ENCODE peak calls at places on chromosomes 16 and 17, in six cellular contexts. One of them, this sample, is unnamed.
A peak's percentile ranks its signal among the peaks of the same experiment; 100 is the strongest.

GRCh38 chr16:12553191-12553590 is 250.5 kb downstream of the CPPED1 start:
- DNase-seq in AG04450: no peak
- DNase-seq in tibial artery: no peak
- DNase-seq in neural progenitor cell: no peak
- DNase-seq in pancreas: no peak
- DNase-seq in A549: no peak
- DNase-seq in this sample: no peak

GRCh38 chr16:78607465-78607864 is 508.0 kb downstream of the WWOX start:
- DNase-seq in neural progenitor cell: no peak
- DNase-seq in A549: peak; percentile 8
- DNase-seq in AG04450: no peak
- DNase-seq in tibial artery: no peak
- DNase-seq in pancreas: no peak
- DNase-seq in this sample: no peak

GRCh38 chr17:49388290-49388640 is 26.2 kb upstream of the ZNF652 start:
- DNase-seq in tibial artery: no peak
- DNase-seq in AG04450: no peak
- DNase-seq in neural progenitor cell: no peak
- DNase-seq in A549: no peak
- DNase-seq in pancreas: no peak
- DNase-seq in this sample: no peak

GRCh38 chr16:57938936-57939871 is 31.7 kb downstream of the CNGB1 start:
- DNase-seq in tibial artery: peak; percentile 79
- DNase-seq in AG04450: no peak
- DNase-seq in neural progenitor cell: no peak
- DNase-seq in pancreas: peak; percentile 18
- DNase-seq in A549: peak; percentile 36
- DNase-seq in this sample: peak; percentile 79

GRCh38 chr17:13922885-13923284 is 146.4 kb upstream of the COX10 start:
- DNase-seq in A549: no peak
- DNase-seq in AG04450: no peak
- DNase-seq in neural progenitor cell: no peak
- DNase-seq in tibial artery: no peak
- DNase-seq in pancreas: no peak
- DNase-seq in this sample: no peak

GRCh38 chr17:42814633-42815399 is 9.3 kb downstream of the BECN1 start:
- DNase-seq in tibial artery: no peak
- DNase-seq in pancreas: no peak
- DNase-seq in neural progenitor cell: no peak
- DNase-seq in A549: no peak
- DNase-seq in AG04450: no peak
- DNase-seq in this sample: no peak

GRCh38 chr17:61129876-61130275 is 269.8 kb upstream of the TBX2 start:
- DNase-seq in AG04450: no peak
- DNase-seq in A549: no peak
- DNase-seq in tibial artery: no peak
- DNase-seq in pancreas: no peak
- DNase-seq in neural progenitor cell: no peak
- DNase-seq in this sample: no peak

GRCh38 chr17:19386974-19387920 is at the start of gene MFAP4:
- DNase-seq in tibial artery: peak; percentile 92
- DNase-seq in pancreas: no peak
- DNase-seq in A549: no peak
- DNase-seq in AG04450: peak; percentile 88
- DNase-seq in neural progenitor cell: peak; percentile 80
- DNase-seq in this sample: no peak

GRCh38 chr17:50944054-50944901 is 78.1 kb upstream of the TOB1 start:
- DNase-seq in A549: peak; percentile 97
- DNase-seq in tibial artery: peak; percentile 89
- DNase-seq in neural progenitor cell: peak; percentile 75
- DNase-seq in pancreas: peak; percentile 91
- DNase-seq in AG04450: no peak
- DNase-seq in this sample: peak; percentile 81

GRCh38 chr17:63783522-63783921 is 9.6 kb downstream of the DDX42 start:
- DNase-seq in pancreas: no peak
- DNase-seq in AG04450: no peak
- DNase-seq in A549: no peak
- DNase-seq in tibial artery: no peak
- DNase-seq in neural progenitor cell: no peak
- DNase-seq in this sample: no peak

GRCh38 chr17:14775761-14776492 is 475.0 kb downstream of the HS3ST3B1 start:
- DNase-seq in tibial artery: no peak
- DNase-seq in A549: no peak
- DNase-seq in neural progenitor cell: no peak
- DNase-seq in pancreas: no peak
- DNase-seq in AG04450: no peak
- DNase-seq in this sample: no peak

GRCh38 chr17:81966343-81967243 is 5.6 kb upstream of the NOTUM start:
- DNase-seq in neural progenitor cell: peak; percentile 80
- DNase-seq in pancreas: peak; percentile 46
- DNase-seq in A549: no peak
- DNase-seq in tibial artery: no peak
- DNase-seq in AG04450: peak; percentile 26
- DNase-seq in this sample: peak; percentile 39

GRCh38 chr16:69397821-69398521 is 12.2 kb upstream of the TERF2 start:
- DNase-seq in pancreas: peak; percentile 66
- DNase-seq in neural progenitor cell: peak; percentile 76
- DNase-seq in tibial artery: no peak
- DNase-seq in AG04450: no peak
- DNase-seq in A549: peak; percentile 93
- DNase-seq in this sample: no peak
- TF ChIP-seq CTCF in pancreas: peak; percentile 13
- TF ChIP-seq CTCF in neural progenitor cell: peak; percentile 65
- TF ChIP-seq CTCF in tibial artery: peak; percentile 64
- TF ChIP-seq CTCF in AG04450: peak; percentile 72
- TF ChIP-seq CTCF in A549: peak; percentile 70
- TF ChIP-seq CTCF in this sample: peak; percentile 20

GRCh38 chr16:23240994-23241393 is 58.4 kb downstream of the SCNN1G start:
- DNase-seq in tibial artery: no peak
- DNase-seq in AG04450: no peak
- DNase-seq in pancreas: no peak
- DNase-seq in A549: no peak
- DNase-seq in neural progenitor cell: no peak
- DNase-seq in this sample: no peak

GRCh38 chr16:23244122-23244521 is 58.0 kb upstream of the SCNN1B start:
- DNase-seq in tibial artery: no peak
- DNase-seq in A549: no peak
- DNase-seq in neural progenitor cell: no peak
- DNase-seq in pancreas: no peak
- DNase-seq in AG04450: no peak
- DNase-seq in this sample: no peak

GRCh38 chr16:23249830-23250229 is 52.3 kb upstream of the SCNN1B start:
- DNase-seq in neural progenitor cell: no peak
- DNase-seq in pancreas: no peak
- DNase-seq in A549: no peak
- DNase-seq in tibial artery: no peak
- DNase-seq in AG04450: no peak
- DNase-seq in this sample: no peak

GRCh38 chr16:23248261-23249194 is 53.6 kb upstream of the SCNN1B start:
- DNase-seq in A549: no peak
- DNase-seq in pancreas: no peak
- DNase-seq in tibial artery: no peak
- DNase-seq in AG04450: no peak
- DNase-seq in neural progenitor cell: no peak
- DNase-seq in this sample: no peak

GRCh38 chr16:23245268-23245667 is 56.8 kb upstream of the SCNN1B start:
- DNase-seq in A549: no peak
- DNase-seq in tibial artery: peak; percentile 80
- DNase-seq in neural progenitor cell: no peak
- DNase-seq in AG04450: no peak
- DNase-seq in pancreas: no peak
- DNase-seq in this sample: no peak
- H3K27ac ChIP-seq in A549: no peak overlapping the region
- H3K27ac ChIP-seq in tibial artery: peak overlapping the region; percentile 35
- H3K27ac ChIP-seq in neural progenitor cell: no peak overlapping the region
- H3K27ac ChIP-seq in AG04450: no peak overlapping the region
- H3K27ac ChIP-seq in pancreas: no peak overlapping the region
- H3K27ac ChIP-seq in this sample: no peak overlapping the region

DNA sequence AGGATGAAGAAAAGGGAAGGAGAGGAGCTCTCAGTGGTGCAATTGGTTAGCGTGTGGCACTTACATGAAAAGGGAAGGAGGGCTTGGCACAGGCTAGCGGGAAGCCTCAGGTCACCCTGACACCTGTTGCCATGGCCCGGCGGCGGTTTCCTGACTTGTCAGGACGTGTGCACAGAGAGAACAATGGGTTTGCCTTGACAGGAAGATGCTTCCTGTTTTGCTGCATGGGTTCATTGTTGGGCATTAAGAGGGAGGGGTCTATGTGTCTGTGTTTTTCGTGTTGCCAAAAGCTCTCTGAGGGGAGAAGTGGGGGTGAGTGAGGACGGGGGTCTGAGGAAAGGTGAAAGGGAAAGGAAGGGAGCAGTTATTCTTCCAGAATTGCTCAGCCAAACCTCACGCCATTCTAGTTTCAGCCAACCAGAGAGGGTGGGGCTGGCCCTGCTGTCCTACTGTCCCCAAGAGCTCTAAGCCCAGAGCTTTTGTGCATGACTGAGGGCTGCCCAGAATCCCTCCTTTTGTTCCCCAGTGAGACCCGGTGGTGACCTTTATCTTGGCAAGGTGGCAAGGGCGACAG is 17.1 kb upstream of the CCR7 start:
- DNase-seq in AG04450: no peak
- DNase-seq in A549: no peak
- DNase-seq in pancreas: no peak
- DNase-seq in neural progenitor cell: no peak
- DNase-seq in tibial artery: no peak
- DNase-seq in this sample: peak; percentile 47
- H3K4me3 ChIP-seq in AG04450: no peak overlapping the region
- H3K4me3 ChIP-seq in A549: no peak overlapping the region
- H3K4me3 ChIP-seq in pancreas: no peak overlapping the region
- H3K4me3 ChIP-seq in neural progenitor cell: no peak overlapping the region
- H3K4me3 ChIP-seq in tibial artery: no peak overlapping the region
- H3K4me3 ChIP-seq in this sample: no peak overlapping the region

GRCh38 chr16:4315185-4316102 is at the start of gene GLIS2:
- DNase-seq in AG04450: no peak
- DNase-seq in tibial artery: peak; percentile 89
- DNase-seq in A549: peak; percentile 89
- DNase-seq in neural progenitor cell: peak; percentile 94
- DNase-seq in pancreas: peak; percentile 73
- DNase-seq in this sample: peak; percentile 75

GRCh38 chr16:4316732-4317461 is 1.0 kb downstream of the GLIS2 start:
- DNase-seq in tibial artery: peak; percentile 95
- DNase-seq in pancreas: peak; percentile 84
- DNase-seq in A549: peak; percentile 81
- DNase-seq in neural progenitor cell: no peak
- DNase-seq in AG04450: no peak
- DNase-seq in this sample: peak; percentile 75

GRCh38 chr16:4314532-4315184 is 1.2 kb upstream of the GLIS2 start:
- DNase-seq in A549: peak; percentile 94
- DNase-seq in pancreas: peak; percentile 58
- DNase-seq in tibial artery: peak; percentile 74
- DNase-seq in AG04450: no peak
- DNase-seq in neural progenitor cell: peak; percentile 55
- DNase-seq in this sample: no peak

GRCh38 chr16:4316103-4316731 is 350 bp downstream of the GLIS2 start:
- DNase-seq in AG04450: no peak
- DNase-seq in pancreas: no peak
- DNase-seq in tibial artery: no peak
- DNase-seq in neural progenitor cell: peak; percentile 68
- DNase-seq in A549: no peak
- DNase-seq in this sample: no peak

GRCh38 chr16:4313563-4314531 is 2.0 kb upstream of the GLIS2 start:
- DNase-seq in tibial artery: no peak
- DNase-seq in AG04450: no peak
- DNase-seq in A549: peak; percentile 95
- DNase-seq in neural progenitor cell: peak; percentile 86
- DNase-seq in pancreas: peak; percentile 92
- DNase-seq in this sample: peak; percentile 76
- TF ChIP-seq CTCF in tibial artery: peak; percentile 43
- TF ChIP-seq CTCF in AG04450: peak; percentile 51
- TF ChIP-seq CTCF in A549: peak; percentile 91
- TF ChIP-seq CTCF in neural progenitor cell: peak; percentile 83
- TF ChIP-seq CTCF in pancreas: peak; percentile 69
- TF ChIP-seq CTCF in this sample: peak; percentile 23

GRCh38 chr16:70764632-70765031 is 36.3 kb downstream of the VAC14 start:
- DNase-seq in pancreas: no peak
- DNase-seq in neural progenitor cell: no peak
- DNase-seq in tibial artery: no peak
- DNase-seq in A549: no peak
- DNase-seq in AG04450: no peak
- DNase-seq in this sample: no peak
- H3K27ac ChIP-seq in pancreas: no peak overlapping the region
- H3K27ac ChIP-seq in neural progenitor cell: no peak overlapping the region
- H3K27ac ChIP-seq in tibial artery: no peak overlapping the region
- H3K27ac ChIP-seq in A549: no peak overlapping the region
- H3K27ac ChIP-seq in AG04450: no peak overlapping the region
- H3K27ac ChIP-seq in this sample: no peak overlapping the region

DNA sequence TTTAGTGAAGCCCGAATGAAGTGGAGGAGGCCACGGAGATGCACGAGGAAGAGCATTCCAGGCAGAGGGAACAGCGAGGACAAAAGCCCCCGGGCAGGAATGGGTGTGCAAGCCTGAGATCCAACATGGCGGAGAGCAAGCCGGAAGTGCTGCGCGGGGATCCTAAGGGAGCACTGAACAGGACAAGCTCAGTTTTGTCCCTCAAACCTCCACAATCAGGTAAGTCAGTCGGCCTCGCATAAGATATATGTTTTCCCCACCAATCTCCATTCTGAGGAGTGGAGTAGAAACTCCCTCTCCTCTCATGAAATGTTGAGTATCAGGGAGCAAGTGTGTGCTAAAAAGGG is 32.9 kb upstream of the USP22 start:
- DNase-seq in AG04450: no peak
- DNase-seq in tibial artery: no peak
- DNase-seq in A549: no peak
- DNase-seq in neural progenitor cell: no peak
- DNase-seq in pancreas: no peak
- DNase-seq in this sample: no peak
- H3K4me3 ChIP-seq in AG04450: no peak overlapping the region
- H3K4me3 ChIP-seq in tibial artery: no peak overlapping the region
- H3K4me3 ChIP-seq in A549: no peak overlapping the region
- H3K4me3 ChIP-seq in neural progenitor cell: no peak overlapping the region
- H3K4me3 ChIP-seq in pancreas: no peak overlapping the region
- H3K4me3 ChIP-seq in this sample: no peak overlapping the region

GRCh38 chr16:85142129-85142513 is 29.8 kb upstream of the CIBAR2 start:
- DNase-seq in neural progenitor cell: no peak
- DNase-seq in AG04450: no peak
- DNase-seq in pancreas: no peak
- DNase-seq in A549: no peak
- DNase-seq in tibial artery: no peak
- DNase-seq in this sample: no peak

GRCh38 chr16:85144026-85144915 is 32.0 kb upstream of the CIBAR2 start:
- DNase-seq in pancreas: no peak
- DNase-seq in neural progenitor cell: no peak
- DNase-seq in tibial artery: no peak
- DNase-seq in AG04450: no peak
- DNase-seq in A549: no peak
- DNase-seq in this sample: no peak

GRCh38 chr16:85141491-85142128 is 29.3 kb upstream of the CIBAR2 start:
- DNase-seq in tibial artery: peak; percentile 67
- DNase-seq in AG04450: no peak
- DNase-seq in neural progenitor cell: no peak
- DNase-seq in A549: no peak
- DNase-seq in pancreas: no peak
- DNase-seq in this sample: no peak

GRCh38 chr16:85140455-85141012 is 28.3 kb upstream of the CIBAR2 start:
- DNase-seq in AG04450: no peak
- DNase-seq in neural progenitor cell: no peak
- DNase-seq in A549: no peak
- DNase-seq in tibial artery: no peak
- DNase-seq in pancreas: no peak
- DNase-seq in this sample: no peak

GRCh38 chr16:85142771-85143211 is 30.5 kb upstream of the CIBAR2 start:
- DNase-seq in pancreas: no peak
- DNase-seq in AG04450: no peak
- DNase-seq in tibial artery: no peak
- DNase-seq in A549: no peak
- DNase-seq in neural progenitor cell: no peak
- DNase-seq in this sample: no peak
- TF ChIP-seq CTCF in pancreas: no peak
- TF ChIP-seq CTCF in AG04450: no peak
- TF ChIP-seq CTCF in tibial artery: no peak
- TF ChIP-seq CTCF in A549: no peak
- TF ChIP-seq CTCF in neural progenitor cell: no peak
- TF ChIP-seq CTCF in this sample: no peak

This sample was measured in lung.